ENCODE peak calls at places on chromosomes 12 and 14, in ten cellular contexts. S, G, Z, E, D, X, F, C, P and R are unnamed samples.

GRCh38 chr12:124026755-124027745 is 54.0 kb downstream of the ZNF664 start:
- DNase-seq in C (no peak), X (no peak), Z (no peak), S (no peak), F (peak; percentile 64), E (peak; percentile 42), P (no peak), G (no peak), D (no peak), R (no peak)

GRCh38 chr12:58247633-58248032 is 306.3 kb downstream of the ATP23 start:
- DNase-seq in S (no peak), G (peak; percentile 13), E (no peak), D (no peak), F (no peak), X (no peak), P (no peak), C (no peak), Z (no peak), R (no peak)

GRCh38 chr12:28189774-28190320 is 409 bp upstream of the CCDC91 start:
- DNase-seq in P (no peak), D (no peak), S (no peak), Z (no peak), C (no peak), E (no peak), F (no peak), G (no peak), X (no peak), R (no peak)

GRCh38 chr12:51318846-51319570 is 5.0 kb downstream of the BIN2 start:
- DNase-seq in G (no peak), P (no peak), X (no peak), C (no peak), S (peak; percentile 76), Z (no peak), D (no peak), F (no peak), E (no peak), R (no peak)

GRCh38 chr14:103551338-103551762 is 11.1 kb downstream of the BAG5 start:
- DNase-seq in P (no peak), X (no peak), E (peak; percentile 52), F (no peak), Z (peak; percentile 90), G (peak; percentile 78), D (no peak), S (no peak), C (no peak), R (no peak)

GRCh38 chr14:77318006-77318553 is 2.6 kb downstream of the POMT2 start:
- DNase-seq in X (no peak), F (no peak), S (no peak), G (no peak), D (no peak), P (peak; percentile 90), C (peak; percentile 27), E (no peak), Z (no peak), R (peak; percentile 60)

GRCh38 chr14:68089146-68089715 is 269.7 kb downstream of the RAD51B start:
- DNase-seq in D (no peak), P (no peak), G (peak; percentile 78), F (peak; percentile 54), S (no peak), E (no peak), C (no peak), X (peak; percentile 56), Z (no peak), R (no peak)

GRCh38 chr14:37637341-37637740 is 41.9 kb downstream of the TTC6 start:
- DNase-seq in X (no peak), P (no peak), Z (no peak), G (no peak), F (no peak), E (no peak), S (no peak), D (no peak), C (no peak), R (no peak)

GRCh38 chr12:94282675-94283074 is 134.3 kb downstream of the PLXNC1 start:
- DNase-seq in E (no peak), Z (no peak), X (no peak), F (no peak), P (no peak), S (peak; percentile 48), D (no peak), C (no peak), G (no peak), R (no peak)

GRCh38 chr12:58268080-58268479 is 326.7 kb downstream of the ATP23 start:
- DNase-seq in C (no peak), F (no peak), D (no peak), E (peak; percentile 5), P (no peak), Z (no peak), G (no peak), S (no peak), X (peak; percentile 55), R (no peak)

GRCh38 chr12:51085757-51086156 is 2.4 kb upstream of the CSRNP2 start:
- DNase-seq in S (no peak), Z (no peak), G (no peak), C (no peak), E (no peak), P (no peak), F (no peak), D (no peak), X (no peak), R (no peak)

GRCh38 chr12:50297027-50297426 is 13.7 kb upstream of the LIMA1 start:
- DNase-seq in E (no peak), X (no peak), Z (no peak), S (no peak), F (no peak), P (no peak), C (no peak), G (no peak), D (no peak), R (no peak)

GRCh38 chr12:108479364-108480070 is 35.6 kb upstream of the FICD start:
- DNase-seq in E (no peak), Z (no peak), C (no peak), P (no peak), D (no peak), G (peak; percentile 18), F (no peak), S (no peak), X (no peak), R (no peak)

GRCh38 chr12:29066061-29066588 is 83.0 kb upstream of the FAR2 start:
- DNase-seq in Z (no peak), X (peak; percentile 67), C (peak; percentile 85), F (no peak), G (no peak), S (no peak), E (peak; percentile 62), D (peak; percentile 85), P (peak; percentile 99), R (peak; percentile 95)

GRCh38 chr12:132804426-132804861 is 24.2 kb downstream of the GOLGA3 start:
- DNase-seq in Z (no peak), P (no peak), C (no peak), F (peak; percentile 55), S (no peak), D (no peak), G (no peak), E (no peak), X (no peak), R (no peak)

GRCh38 chr12:54650884-54651283 is 2.7 kb upstream of the DCD start:
- DNase-seq in C (no peak), X (no peak), Z (no peak), D (no peak), P (no peak), G (no peak), S (no peak), E (no peak), F (no peak), R (no peak)

GRCh38 chr12:93766802-93767523 is 89.8 kb downstream of the CRADD start:
- DNase-seq in G (peak; percentile 59), F (peak; percentile 55), P (peak; percentile 80), C (no peak), D (no peak), S (peak; percentile 39), Z (no peak), X (peak; percentile 91), E (peak; percentile 79), R (no peak)

GRCh38 chr12:52087961-52088820 is 8.7 kb downstream of the SMIM41 start:
- DNase-seq in C (no peak), Z (peak; percentile 69), G (no peak), S (no peak), D (no peak), P (no peak), X (no peak), F (no peak), E (no peak), R (no peak)

GRCh38 chr12:82783456-82783855 is 96.8 kb downstream of the TMTC2 start:
- DNase-seq in G (no peak), Z (no peak), C (no peak), F (no peak), P (no peak), D (no peak), S (no peak), X (no peak), E (no peak), R (no peak)

GRCh38 chr14:21268612-21269251 is 510 bp downstream of the HNRNPC start:
- DNase-seq in Z (peak; percentile 68), G (peak; percentile 66), D (no peak), E (peak; percentile 66), X (peak; percentile 75), S (peak; percentile 55), C (no peak), P (peak; percentile 63), F (no peak), R (peak; percentile 32)

GRCh38 chr14:104152686-104153398 is 14.5 kb downstream of the KIF26A start:
- DNase-seq in G (no peak), C (no peak), Z (no peak), P (no peak), F (no peak), E (no peak), X (no peak), D (no peak), S (no peak), R (no peak)

GRCh38 chr14:101525646-101526527 is 35.4 kb upstream of the DIO3 start:
- DNase-seq in Z (no peak), X (no peak), P (no peak), C (no peak), D (no peak), F (no peak), S (no peak), G (no peak), E (no peak), R (no peak)

GRCh38 chr12:101829639-101830390 is 944 bp downstream of the GNPTAB start:
- DNase-seq in E (no peak), Z (no peak), S (no peak), P (no peak), D (no peak), C (no peak), F (no peak), G (peak; percentile 35), X (no peak), R (peak; percentile 28)

GRCh38 chr14:55446833-55447232 is 6.4 kb upstream of the TBPL2 start:
- DNase-seq in E (peak; percentile 73), C (no peak), X (peak; percentile 90), F (peak; percentile 65), Z (no peak), D (no peak), P (no peak), G (peak; percentile 88), S (no peak), R (no peak)

GRCh38 chr14:103699261-103699661 is 16.0 kb downstream of the XRCC3 start:
- DNase-seq in E (no peak), F (no peak), S (no peak), P (no peak), Z (no peak), X (no peak), G (no peak), D (no peak), C (no peak), R (no peak)

GRCh38 chr14:50871914-50872732 is at the start of gene ABHD12B:
- DNase-seq in E (peak; percentile 3), D (no peak), Z (no peak), P (no peak), F (no peak), X (no peak), S (no peak), C (no peak), G (no peak), R (no peak)

GRCh38 chr12:14356147-14356546 is 9.3 kb upstream of the ATF7IP start:
- DNase-seq in D (no peak), S (no peak), E (peak; percentile 9), Z (no peak), G (peak; percentile 49), X (no peak), C (no peak), P (no peak), F (no peak), R (no peak)

GRCh38 chr14:62006116-62006737 is 244.0 kb downstream of the SNAPC1 start:
- DNase-seq in C (no peak), G (no peak), D (no peak), Z (no peak), F (no peak), E (peak; percentile 58), P (no peak), X (no peak), S (no peak), R (peak; percentile 7)